ENCODE peak calls at places on chromosomes 6 and 20, in five cellular contexts. K is PC-3, C is neural progenitor cell, L is A549, B is mesenchymal stem cell. S is an unnamed sample.

GRCh38 chr6:44216677-44217331 is at the start of gene MYMX:
- DNase-seq in C (peak; percentile 77), B (no peak), K (no peak), L (no peak), S (no peak)

GRCh38 chr6:96649926-96650325 is 87.0 kb downstream of the FHL5 start:
- DNase-seq in B (no peak), L (no peak), C (no peak), K (no peak), S (no peak)

GRCh38 chr6:142716097-142716496 is 228.9 kb downstream of the HIVEP2 start:
- DNase-seq in B (no peak), K (no peak), L (no peak), C (no peak), S (no peak)

GRCh38 chr20:24970030-24970553 is 21.0 kb downstream of the CST7 start:
- DNase-seq in B (no peak), L (no peak), K (no peak), C (no peak), S (no peak)

GRCh38 chr6:82823361-82823760 is 242.3 kb downstream of the UBE3D start:
- DNase-seq in C (no peak), B (no peak), L (no peak), K (no peak), S (no peak)

GRCh38 chr6:133169901-133170300 is 71.3 kb upstream of the EYA4 start:
- DNase-seq in K (no peak), C (peak; percentile 11), L (no peak), B (no peak), S (no peak)

GRCh38 chr6:37276916-37277509 is 19.1 kb upstream of the TMEM217 start:
- DNase-seq in K (no peak), C (no peak), B (no peak), L (no peak), S (no peak)

GRCh38 chr6:44661221-44661609 is 273.7 kb downstream of the CDC5L start:
- DNase-seq in C (no peak), K (peak; percentile 34), B (no peak), L (no peak), S (peak; percentile 86)

GRCh38 chr6:32436995-32437836 is 2.5 kb upstream of the HLA-DRA start:
- DNase-seq in B (peak; percentile 12), C (no peak), L (no peak), K (peak; percentile 26), S (no peak)

GRCh38 chr20:36645998-36646397 is at the start of gene SLA2:
- DNase-seq in K (no peak), B (no peak), C (no peak), L (no peak), S (no peak)

GRCh38 chr6:66496659-66497058 is 789.6 kb upstream of the EYS start:
- DNase-seq in K (peak; percentile 51), B (peak; percentile 12), L (no peak), C (peak; percentile 50), S (no peak)

GRCh38 chr6:106516629-106517028 is 112.7 kb downstream of the RTN4IP1 start:
- DNase-seq in K (no peak), B (no peak), C (no peak), L (no peak), S (no peak)

GRCh38 chr20:38298768-38299288 is 5.1 kb upstream of the BPI start:
- DNase-seq in C (no peak), L (no peak), B (no peak), K (no peak), S (peak; percentile 16)

GRCh38 chr20:62875419-62876355 is 14.1 kb upstream of the TCFL5 start:
- DNase-seq in L (peak; percentile 94), C (peak; percentile 90), B (peak; percentile 89), K (peak; percentile 87), S (peak; percentile 69)

GRCh38 chr20:62874745-62875344 is 13.2 kb upstream of the TCFL5 start:
- DNase-seq in C (no peak), B (peak; percentile 43), L (no peak), K (no peak), S (no peak)

GRCh38 chr20:62878244-62879030 is 16.8 kb upstream of the TCFL5 start:
- DNase-seq in C (peak; percentile 65), B (no peak), K (no peak), L (no peak), S (no peak)

GRCh38 chr20:62876826-62877728 is 15.5 kb upstream of the TCFL5 start:
- DNase-seq in L (no peak), K (no peak), C (no peak), B (no peak), S (no peak)

DNA sequence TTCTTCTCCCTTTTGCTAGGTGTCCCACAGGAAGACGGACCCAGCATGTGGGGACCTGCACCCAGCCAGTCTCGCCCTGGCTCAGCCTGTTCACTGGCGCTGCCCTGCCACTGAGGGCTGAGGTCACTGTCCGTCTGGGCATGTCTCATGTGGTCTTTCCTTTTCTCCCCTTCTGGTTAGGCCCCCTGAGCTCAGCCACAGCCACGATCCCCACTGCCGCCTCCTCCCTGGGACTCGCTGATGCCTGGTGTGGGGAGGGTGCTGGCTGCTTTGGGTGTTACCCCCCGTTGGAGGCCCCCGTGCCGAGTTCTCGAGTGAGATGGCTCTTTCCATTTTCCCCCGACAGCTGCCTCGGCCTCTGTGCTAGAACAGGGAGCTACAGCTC is 14.8 kb upstream of the TCFL5 start:
- DNase-seq in K (no peak), C (no peak), L (no peak), B (no peak), S (no peak)
- H3K4me2 ChIP-seq in K (no peak overlapping the region), C (no peak overlapping the region), L (no peak overlapping the region), B (no peak overlapping the region), S (no peak overlapping the region)

DNA sequence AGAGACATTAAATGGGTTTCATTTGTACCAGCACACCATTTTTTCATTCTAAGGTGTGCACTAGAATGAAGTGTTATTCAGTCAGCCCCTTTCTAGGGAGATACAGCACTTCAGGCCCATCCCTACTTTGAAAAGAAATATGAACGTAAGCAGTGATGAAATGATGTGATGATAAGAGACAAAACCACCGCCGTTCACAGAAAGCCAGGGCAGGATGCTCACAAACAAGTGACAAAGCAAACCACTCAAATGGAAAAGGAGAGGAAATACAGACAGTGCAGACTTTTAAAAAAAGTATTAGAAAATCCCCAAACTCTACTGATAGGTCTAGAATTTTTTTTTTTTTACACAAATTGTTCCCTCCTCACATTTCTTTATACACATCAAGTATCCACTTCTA is 243.3 kb downstream of the GMPR start:
- DNase-seq in C (no peak), K (no peak), L (no peak), B (no peak), S (no peak)
- H3K4me2 ChIP-seq in C (no peak overlapping the region), K (no peak overlapping the region), L (no peak overlapping the region), B (no peak overlapping the region), S (no peak overlapping the region)

DNA sequence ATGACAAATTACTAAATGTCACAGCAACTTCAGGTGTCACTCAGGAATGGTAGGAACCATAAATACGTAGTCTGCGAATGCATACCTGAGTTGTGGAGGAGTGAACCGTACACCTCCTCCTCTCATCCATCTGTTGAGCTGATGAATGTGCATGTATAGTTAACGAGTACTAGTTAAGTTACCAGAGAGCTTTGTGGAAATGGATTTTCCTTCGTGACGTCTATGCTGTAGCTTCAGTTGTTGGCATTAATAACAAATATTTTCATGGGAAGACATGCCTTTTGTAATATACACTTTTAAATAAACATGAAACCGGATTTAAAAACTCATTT is 16.4 kb downstream of the L3MBTL3 start:
- DNase-seq in C (no peak), B (no peak), L (no peak), K (no peak), S (no peak)
- H3K4me2 ChIP-seq in C (no peak overlapping the region), B (no peak overlapping the region), L (no peak overlapping the region), K (no peak overlapping the region), S (no peak overlapping the region)

GRCh38 chr20:50745634-50746137 is 14.3 kb downstream of the PARD6B start:
- DNase-seq in K (peak; percentile 60), L (no peak), C (no peak), B (no peak), S (peak; percentile 62)
- H3K4me2 ChIP-seq in K (peak overlapping the region; percentile 22), L (peak overlapping the region; percentile 90), C (no peak overlapping the region), B (no peak overlapping the region), S (peak overlapping the region; percentile 15)

DNA sequence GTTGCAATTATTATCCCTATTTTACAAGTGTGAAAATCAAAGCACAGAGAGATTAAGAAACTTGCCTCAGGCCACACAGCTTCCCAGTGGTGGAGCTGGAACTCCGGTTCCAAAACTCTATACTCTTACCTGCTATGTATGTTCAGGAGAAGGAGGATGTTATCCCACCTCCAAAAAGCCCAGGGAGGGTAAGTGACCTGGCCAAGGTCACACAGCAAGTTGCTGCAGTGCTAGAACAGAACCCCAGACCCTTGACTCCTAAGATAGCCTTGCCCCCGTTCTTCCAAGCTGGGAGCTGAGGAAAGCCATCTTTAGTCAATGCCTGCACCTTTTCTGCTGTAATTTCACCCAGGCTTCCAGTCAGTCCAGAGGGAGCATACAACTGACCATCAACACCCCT is 42.3 kb downstream of the BPIFB1 start:
- DNase-seq in B (no peak), L (no peak), C (no peak), K (no peak), S (no peak)
- H3K4me2 ChIP-seq in B (no peak overlapping the region), L (no peak overlapping the region), C (no peak overlapping the region), K (no peak overlapping the region), S (no peak overlapping the region)

DNA sequence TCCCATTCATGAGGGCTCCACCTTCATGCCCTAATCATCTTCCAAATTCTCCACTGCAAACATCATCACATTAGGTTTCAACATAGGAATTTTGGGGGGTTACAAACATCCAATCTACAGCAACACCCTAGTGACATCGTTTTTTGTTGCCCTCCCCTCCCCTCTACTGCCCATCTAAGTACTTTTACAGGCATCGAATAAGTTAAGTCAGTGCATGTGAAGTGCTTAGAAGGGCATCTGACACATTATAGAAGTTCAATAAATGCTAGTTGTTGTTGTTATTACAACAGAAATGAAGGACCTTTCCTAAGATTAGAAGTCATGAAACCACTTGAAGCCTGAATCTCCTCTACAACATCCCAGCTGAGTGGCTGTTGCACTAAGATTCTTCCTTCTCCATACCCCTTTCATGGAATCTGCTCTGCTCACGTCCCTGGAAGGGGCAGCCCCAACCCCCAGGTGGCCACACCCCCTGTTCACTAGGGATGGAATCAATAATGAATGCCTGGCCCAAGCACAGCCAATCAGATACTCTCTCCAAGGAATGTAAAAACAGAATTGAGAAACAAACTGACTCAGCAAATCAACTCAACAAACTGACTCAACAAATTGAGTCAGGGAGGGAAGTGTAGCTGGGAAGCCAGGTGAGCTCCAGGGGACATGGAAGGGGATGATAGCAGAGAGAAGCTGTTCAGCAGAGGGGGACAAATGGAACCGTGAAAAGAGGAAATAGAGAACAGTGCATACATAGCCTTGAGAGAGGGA is 3.9 kb upstream of the LRP11 start:
- DNase-seq in C (peak; percentile 18), L (no peak), B (peak; percentile 34), K (peak; percentile 67), S (peak; percentile 77)
- H3K4me2 ChIP-seq in C (no peak overlapping the region), L (peak overlapping the region; percentile 19), B (no peak overlapping the region), K (no peak overlapping the region), S (no peak overlapping the region)